ENCODE peak calls at places on chromosome 14, in four cellular contexts. One of them, this sample, is unnamed.

GRCh38 chr14:91805659-91806058 is 61.7 kb downstream of the TC2N start:
- DNase-seq in uterus: no peak
- DNase-seq in heart left ventricle: no peak
- DNase-seq in adrenal gland: no peak
- DNase-seq in this sample: no peak

GRCh38 chr14:72723741-72724530 is 170.0 kb downstream of the DPF3 start:
- DNase-seq in adrenal gland: no peak
- DNase-seq in heart left ventricle: no peak
- DNase-seq in uterus: no peak
- DNase-seq in this sample: no peak

GRCh38 chr14:97491697-97492096 is 694.5 kb downstream of the VRK1 start:
- DNase-seq in adrenal gland: no peak
- DNase-seq in heart left ventricle: no peak
- DNase-seq in uterus: no peak
- DNase-seq in this sample: no peak

GRCh38 chr14:70640938-70641547 is 673 bp upstream of the TTC9 start:
- DNase-seq in adrenal gland: peak; percentile 48
- DNase-seq in uterus: peak; percentile 26
- DNase-seq in heart left ventricle: no peak
- DNase-seq in this sample: peak; percentile 54

GRCh38 chr14:95889236-95889979 is 12.8 kb downstream of the TUNAR start:
- DNase-seq in adrenal gland: no peak
- DNase-seq in heart left ventricle: no peak
- DNase-seq in uterus: no peak
- DNase-seq in this sample: peak; percentile 20

GRCh38 chr14:99517046-99517642 is 35.9 kb downstream of the CCNK start:
- DNase-seq in adrenal gland: no peak
- DNase-seq in heart left ventricle: peak; percentile 14
- DNase-seq in uterus: no peak
- DNase-seq in this sample: peak; percentile 45

GRCh38 chr14:94158239-94158888 is 15.8 kb upstream of the PPP4R4 start:
- DNase-seq in uterus: no peak
- DNase-seq in heart left ventricle: no peak
- DNase-seq in adrenal gland: no peak
- DNase-seq in this sample: no peak

GRCh38 chr14:61188936-61189808 is 92.0 kb downstream of the TMEM30B start:
- DNase-seq in adrenal gland: peak; percentile 66
- DNase-seq in heart left ventricle: peak; percentile 66
- DNase-seq in uterus: no peak
- DNase-seq in this sample: no peak

GRCh38 chr14:42806909-42807315 is 1200.2 kb downstream of the LRFN5 start:
- DNase-seq in adrenal gland: no peak
- DNase-seq in uterus: no peak
- DNase-seq in heart left ventricle: no peak
- DNase-seq in this sample: no peak

GRCh38 chr14:26835949-26836570 is 238.2 kb upstream of the NOVA1 start:
- DNase-seq in heart left ventricle: no peak
- DNase-seq in uterus: no peak
- DNase-seq in adrenal gland: no peak
- DNase-seq in this sample: no peak

GRCh38 chr14:93745603-93746273 is 42.5 kb downstream of the PRIMA1 start:
- DNase-seq in adrenal gland: no peak
- DNase-seq in uterus: no peak
- DNase-seq in heart left ventricle: no peak
- DNase-seq in this sample: no peak

GRCh38 chr14:104903990-104904389 is 20.7 kb upstream of the PLD4 start:
- DNase-seq in adrenal gland: no peak
- DNase-seq in heart left ventricle: no peak
- DNase-seq in uterus: no peak
- DNase-seq in this sample: no peak

GRCh38 chr14:68640293-68640574 is 152.6 kb downstream of the ZFP36L1 start:
- DNase-seq in uterus: no peak
- DNase-seq in heart left ventricle: no peak
- DNase-seq in adrenal gland: no peak
- DNase-seq in this sample: no peak

GRCh38 chr14:50035214-50035613 is 81.2 kb downstream of the VCPKMT start:
- DNase-seq in heart left ventricle: no peak
- DNase-seq in uterus: no peak
- DNase-seq in adrenal gland: no peak
- DNase-seq in this sample: no peak

GRCh38 chr14:94109915-94110250 is 653 bp upstream of the IFI27 start:
- DNase-seq in uterus: no peak
- DNase-seq in heart left ventricle: no peak
- DNase-seq in adrenal gland: no peak
- DNase-seq in this sample: peak; percentile 39

GRCh38 chr14:45785240-45785639 is 532.2 kb upstream of the MIS18BP1 start:
- DNase-seq in uterus: no peak
- DNase-seq in adrenal gland: no peak
- DNase-seq in heart left ventricle: no peak
- DNase-seq in this sample: no peak

GRCh38 chr14:105146181-105146975 is 22.2 kb downstream of the JAG2 start:
- DNase-seq in adrenal gland: no peak
- DNase-seq in heart left ventricle: peak; percentile 22
- DNase-seq in uterus: no peak
- DNase-seq in this sample: no peak

GRCh38 chr14:92315050-92315785 is 7.7 kb upstream of the SLC24A4 start:
- DNase-seq in heart left ventricle: no peak
- DNase-seq in adrenal gland: no peak
- DNase-seq in uterus: no peak
- DNase-seq in this sample: no peak

GRCh38 chr14:54123836-54124235 is 167.2 kb upstream of the BMP4 start:
- DNase-seq in heart left ventricle: no peak
- DNase-seq in adrenal gland: no peak
- DNase-seq in uterus: no peak
- DNase-seq in this sample: no peak

GRCh38 chr14:71734076-71734475 is 198.2 kb upstream of the RGS6 start:
- DNase-seq in uterus: no peak
- DNase-seq in heart left ventricle: no peak
- DNase-seq in adrenal gland: no peak
- DNase-seq in this sample: no peak

GRCh38 chr14:100106260-100106659 is 41.0 kb downstream of the EVL start:
- DNase-seq in heart left ventricle: no peak
- DNase-seq in adrenal gland: no peak
- DNase-seq in uterus: no peak
- DNase-seq in this sample: peak; percentile 8

GRCh38 chr14:85468815-85469214 is 61.1 kb upstream of the FLRT2 start:
- DNase-seq in uterus: no peak
- DNase-seq in adrenal gland: no peak
- DNase-seq in heart left ventricle: no peak
- DNase-seq in this sample: no peak

GRCh38 chr14:91290986-91291385 is 46.5 kb upstream of the GPR68 start:
- DNase-seq in uterus: no peak
- DNase-seq in heart left ventricle: no peak
- DNase-seq in adrenal gland: no peak
- DNase-seq in this sample: no peak

GRCh38 chr14:94769413-94770250 is at the start of gene GSC:
- DNase-seq in heart left ventricle: peak; percentile 56
- DNase-seq in uterus: no peak
- DNase-seq in adrenal gland: no peak
- DNase-seq in this sample: no peak

GRCh38 chr14:23057757-23058653 is 685 bp upstream of the CDH24 start:
- DNase-seq in heart left ventricle: peak; percentile 88
- DNase-seq in uterus: peak; percentile 89
- DNase-seq in adrenal gland: peak; percentile 93
- DNase-seq in this sample: peak; percentile 82

GRCh38 chr14:94003397-94003796 is 6.3 kb downstream of the CCDC197 start:
- DNase-seq in heart left ventricle: no peak
- DNase-seq in adrenal gland: no peak
- DNase-seq in uterus: no peak
- DNase-seq in this sample: no peak

GRCh38 chr14:100692859-100693558 is 33.7 kb upstream of the DLK1 start:
- DNase-seq in heart left ventricle: no peak
- DNase-seq in uterus: no peak
- DNase-seq in adrenal gland: peak; percentile 81
- DNase-seq in this sample: no peak

GRCh38 chr14:22428681-22429315 is 160.2 kb downstream of the DAD1 start:
- DNase-seq in uterus: no peak
- DNase-seq in adrenal gland: no peak
- DNase-seq in heart left ventricle: no peak
- DNase-seq in this sample: no peak

GRCh38 chr14:75010472-75010871 is 7.8 kb downstream of the EIF2B2 start:
- DNase-seq in adrenal gland: no peak
- DNase-seq in heart left ventricle: no peak
- DNase-seq in uterus: no peak
- DNase-seq in this sample: no peak

GRCh38 chr14:80304125-80304766 is 92.9 kb upstream of the DIO2 start:
- DNase-seq in heart left ventricle: no peak
- DNase-seq in adrenal gland: no peak
- DNase-seq in uterus: peak; percentile 15
- DNase-seq in this sample: no peak

GRCh38 chr14:73477618-73478266 is 13.0 kb upstream of the RIOX1 start:
- DNase-seq in heart left ventricle: no peak
- DNase-seq in uterus: no peak
- DNase-seq in adrenal gland: peak; percentile 28
- DNase-seq in this sample: no peak

GRCh38 chr14:64510825-64511679 is 6.5 kb downstream of the ZBTB1 start:
- DNase-seq in adrenal gland: peak; percentile 82
- DNase-seq in heart left ventricle: peak; percentile 63
- DNase-seq in uterus: peak; percentile 74
- DNase-seq in this sample: peak; percentile 93

GRCh38 chr14:20757963-20758362 is 10.2 kb upstream of the EDDM3B start:
- DNase-seq in uterus: no peak
- DNase-seq in adrenal gland: peak; percentile 29
- DNase-seq in heart left ventricle: no peak
- DNase-seq in this sample: peak; percentile 59

GRCh38 chr14:56460469-56460868 is 119.1 kb upstream of the TMEM260 start:
- DNase-seq in heart left ventricle: no peak
- DNase-seq in adrenal gland: no peak
- DNase-seq in uterus: no peak
- DNase-seq in this sample: no peak

GRCh38 chr14:61562321-61563161 is 132.8 kb upstream of the HIF1A start:
- DNase-seq in uterus: no peak
- DNase-seq in adrenal gland: peak; percentile 86
- DNase-seq in heart left ventricle: no peak
- DNase-seq in this sample: no peak

GRCh38 chr14:71692496-71692895 is 239.7 kb upstream of the RGS6 start:
- DNase-seq in uterus: no peak
- DNase-seq in adrenal gland: no peak
- DNase-seq in heart left ventricle: no peak
- DNase-seq in this sample: no peak

GRCh38 chr14:102500190-102500661 is 9.3 kb downstream of the ANKRD9 start:
- DNase-seq in heart left ventricle: peak; percentile 84
- DNase-seq in uterus: peak; percentile 43
- DNase-seq in adrenal gland: no peak
- DNase-seq in this sample: no peak

GRCh38 chr14:93006484-93007128 is 83.7 kb downstream of the CHGA start:
- DNase-seq in uterus: no peak
- DNase-seq in adrenal gland: no peak
- DNase-seq in heart left ventricle: no peak
- DNase-seq in this sample: no peak

DNA sequence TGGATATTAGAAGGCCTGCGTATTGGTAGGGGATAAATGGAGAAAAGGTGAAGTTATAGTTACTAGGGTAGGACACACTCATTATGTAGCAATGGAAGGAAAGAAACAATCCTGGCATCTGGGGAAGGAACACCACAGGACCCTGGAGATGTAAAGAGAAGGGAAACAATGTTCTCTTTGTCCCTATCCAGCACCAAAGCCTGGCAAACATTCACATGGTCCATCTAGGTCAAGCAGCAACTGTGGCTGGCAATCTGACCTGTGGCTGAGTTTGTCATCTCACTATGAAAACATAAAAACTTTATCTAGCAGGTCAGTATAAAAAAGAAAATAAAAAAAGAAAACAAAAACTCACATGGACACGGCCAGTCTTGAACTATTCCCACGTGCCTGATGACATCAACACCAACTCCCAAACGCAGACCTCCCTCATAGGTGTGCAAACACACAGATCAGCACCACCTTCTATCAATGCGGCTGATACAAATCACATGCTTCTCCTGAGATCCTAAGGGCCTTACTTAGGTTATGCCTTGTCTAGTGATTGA is 2.6 kb downstream of the POMT2 start:
- DNase-seq in adrenal gland: no peak
- DNase-seq in heart left ventricle: no peak
- DNase-seq in uterus: no peak
- DNase-seq in this sample: no peak
- H3K4me1 ChIP-seq in adrenal gland: peaks cover 62% of the 10 kb centered on the region
- H3K4me1 ChIP-seq in heart left ventricle: no peaks in the 10 kb centered on the region
- H3K4me1 ChIP-seq in uterus: peaks cover 11% of the 10 kb centered on the region
- H3K4me1 ChIP-seq in this sample: no peaks in the 10 kb centered on the region

GRCh38 chr14:77760381-77761204 is at the start of gene SNW1:
- DNase-seq in heart left ventricle: peak; percentile 94
- DNase-seq in uterus: peak; percentile 93
- DNase-seq in adrenal gland: peak; percentile 95
- DNase-seq in this sample: peak; percentile 88
- TF ChIP-seq POLR2A in heart left ventricle: peak; percentile 64
- TF ChIP-seq POLR2A in uterus: peak; percentile 70
- TF ChIP-seq POLR2A in adrenal gland: peak; percentile 82
- TF ChIP-seq POLR2A in this sample: peak; percentile 68

GRCh38 chr14:24406416-24406815 is 7.6 kb downstream of the NYNRIN start:
- DNase-seq in uterus: no peak
- DNase-seq in adrenal gland: no peak
- DNase-seq in heart left ventricle: no peak
- DNase-seq in this sample: no peak

GRCh38 chr14:24401810-24402702 is 3.3 kb downstream of the NYNRIN start:
- DNase-seq in adrenal gland: no peak
- DNase-seq in heart left ventricle: no peak
- DNase-seq in uterus: no peak
- DNase-seq in this sample: peak; percentile 44

GRCh38 chr14:24403294-24404013 is 4.7 kb downstream of the NYNRIN start:
- DNase-seq in adrenal gland: no peak
- DNase-seq in heart left ventricle: peak; percentile 56
- DNase-seq in uterus: no peak
- DNase-seq in this sample: no peak

GRCh38 chr14:24407608-24408325 is 9.0 kb downstream of the NYNRIN start:
- DNase-seq in heart left ventricle: no peak
- DNase-seq in adrenal gland: no peak
- DNase-seq in uterus: no peak
- DNase-seq in this sample: peak; percentile 34

GRCh38 chr14:24404814-24405213 is 6.0 kb downstream of the NYNRIN start:
- DNase-seq in heart left ventricle: no peak
- DNase-seq in adrenal gland: no peak
- DNase-seq in uterus: no peak
- DNase-seq in this sample: no peak
- H3K4me1 ChIP-seq in heart left ventricle: no peaks in the 10 kb centered on the region
- H3K4me1 ChIP-seq in adrenal gland: peaks cover 27% of the 10 kb centered on the region
- H3K4me1 ChIP-seq in uterus: peaks cover 3% of the 10 kb centered on the region
- H3K4me1 ChIP-seq in this sample: no peaks in the 10 kb centered on the region

GRCh38 chr14:66509874-66510273 is 1.9 kb downstream of the GPHN start:
- DNase-seq in uterus: no peak
- DNase-seq in heart left ventricle: no peak
- DNase-seq in adrenal gland: no peak
- DNase-seq in this sample: no peak

GRCh38 chr14:66507181-66507721 is 696 bp upstream of the GPHN start:
- DNase-seq in uterus: no peak
- DNase-seq in adrenal gland: no peak
- DNase-seq in heart left ventricle: no peak
- DNase-seq in this sample: no peak

GRCh38 chr14:66508846-66509621 is 1.1 kb downstream of the GPHN start:
- DNase-seq in uterus: peak; percentile 34
- DNase-seq in heart left ventricle: peak; percentile 36
- DNase-seq in adrenal gland: peak; percentile 39
- DNase-seq in this sample: peak; percentile 62

GRCh38 chr14:66508547-66508845 is 549 bp downstream of the GPHN start:
- DNase-seq in heart left ventricle: no peak
- DNase-seq in adrenal gland: no peak
- DNase-seq in uterus: no peak
- DNase-seq in this sample: no peak

GRCh38 chr14:66507722-66508546 is at the start of gene GPHN:
- DNase-seq in heart left ventricle: peak; percentile 98
- DNase-seq in adrenal gland: peak; percentile 97
- DNase-seq in uterus: peak; percentile 95
- DNase-seq in this sample: peak; percentile 87
- TF ChIP-seq POLR2A in heart left ventricle: peak; percentile 75
- TF ChIP-seq POLR2A in adrenal gland: peak; percentile 90
- TF ChIP-seq POLR2A in uterus: peak; percentile 84
- TF ChIP-seq POLR2A in this sample: peak; percentile 65